ENCODE peak calls at places on chromosomes 16 and 17, in four cellular contexts. S is fibroblast of lung, V is esophagus squamous epithelium, L is sigmoid colon. C is an unnamed sample. For H3K9me3, the result is how much of the 10 kb centered on the place peaks cover.

GRCh38 chr17:81084691-81085419 is 49.9 kb downstream of the BAIAP2 start:
- DNase-seq in S (no peak), V (no peak), L (no peak), C (no peak)

GRCh38 chr16:80804061-80804450 is 342 bp downstream of the CDYL2 start:
- DNase-seq in S (peak), V (no peak), L (no peak), C (no peak)

GRCh38 chr17:55433629-55434422 is 12.2 kb upstream of the MMD start:
- DNase-seq in S (peak), V (no peak), L (peak), C (no peak)

GRCh38 chr17:61444831-61445230 is 7.4 kb upstream of the TBX4 start:
- DNase-seq in S (peak), V (no peak), L (no peak), C (no peak)

GRCh38 chr17:41151525-41151924 is 1.9 kb upstream of the KRTAP4-5 start:
- DNase-seq in S (no peak), V (no peak), L (no peak), C (no peak)

GRCh38 chr17:79935845-79936470 is 96.7 kb upstream of the CBX4 start:
- DNase-seq in S (no peak), V (no peak), L (no peak), C (no peak)

GRCh38 chr17:65170839-65171238 is 33.7 kb downstream of the RGS9 start:
- DNase-seq in S (peak), V (no peak), L (no peak), C (no peak)

GRCh38 chr16:67163903-67164558 is 514 bp upstream of the HSF4 start:
- DNase-seq in S (no peak), V (no peak), L (peak), C (no peak)

GRCh38 chr17:42266918-42267766 is 9.0 kb downstream of the STAT5B start:
- DNase-seq in S (peak), V (no peak), L (peak), C (no peak)

GRCh38 chr16:31134625-31135534 is 647 bp downstream of the PRSS8 start:
- DNase-seq in S (no peak), V (no peak), L (no peak), C (no peak)

GRCh38 chr16:81531415-81531814 is 86.8 kb downstream of the CMIP start:
- DNase-seq in S (no peak), V (no peak), L (no peak), C (no peak)

GRCh38 chr17:37824534-37825485 is 80.0 kb upstream of the HNF1B start:
- DNase-seq in S (peak), V (no peak), L (no peak), C (no peak)

GRCh38 chr16:27025581-27025980 is 41.1 kb upstream of the C16orf82 start:
- DNase-seq in S (no peak), V (no peak), L (no peak), C (no peak)

GRCh38 chr16:67256701-67257230 is 8.0 kb downstream of the SLC9A5 start:
- DNase-seq in S (no peak), V (no peak), L (peak), C (no peak)

GRCh38 chr17:51035436-51035835 is 85.2 kb downstream of the SPAG9 start:
- DNase-seq in S (peak), V (no peak), L (no peak), C (no peak)

GRCh38 chr16:85459529-85460251 is 153.4 kb upstream of the GSE1 start:
- DNase-seq in S (no peak), V (no peak), L (peak), C (no peak)

GRCh38 chr17:7475764-7476422 is 3.5 kb downstream of the ZBTB4 start:
- DNase-seq in S (no peak), V (no peak), L (peak), C (peak)

GRCh38 chr17:15273141-15273793 is 8.1 kb upstream of the PMP22 start:
- DNase-seq in S (peak), V (no peak), L (no peak), C (peak)

GRCh38 chr16:6643083-6643686 is 689.5 kb upstream of the RBFOX1 start:
- DNase-seq in S (peak), V (no peak), L (no peak), C (peak)

GRCh38 chr17:81833921-81834830 is 674 bp downstream of the PPP1R27 start:
- DNase-seq in S (no peak), V (no peak), L (no peak), C (no peak)

GRCh38 chr17:6138761-6139446 is 68.7 kb downstream of the WSCD1 start:
- DNase-seq in S (no peak), V (no peak), L (no peak), C (no peak)

GRCh38 chr17:63934391-63935112 is 2.4 kb upstream of the CD79B start:
- DNase-seq in S (no peak), V (no peak), L (no peak), C (no peak)
- H3K27ac ChIP-seq in S (no peak), V (no peak), L (no peak), C (no peak)

DNA sequence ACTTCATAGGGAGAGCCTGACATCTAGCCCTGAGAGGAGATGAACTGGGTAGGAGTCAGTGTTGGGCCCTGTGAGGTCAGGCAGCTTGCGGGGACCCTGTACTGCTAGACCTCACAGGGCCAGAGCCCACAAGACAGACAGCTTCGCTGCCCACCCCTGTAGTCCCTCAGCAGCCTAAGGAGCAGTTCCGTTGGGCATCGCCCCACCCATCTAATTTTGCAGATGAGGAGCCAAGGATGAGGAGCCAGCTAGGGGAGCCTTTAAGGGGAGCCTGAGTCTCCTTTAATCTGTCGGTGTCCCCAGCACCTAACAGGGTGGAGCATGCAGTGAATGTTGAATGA is 755 bp upstream of the TUFM start:
- DNase-seq in S (no peak), V (no peak), L (no peak), C (no peak)
- H3K9me3 ChIP-seq in S (under half), V (under half), L (under half), C (under half)

DNA sequence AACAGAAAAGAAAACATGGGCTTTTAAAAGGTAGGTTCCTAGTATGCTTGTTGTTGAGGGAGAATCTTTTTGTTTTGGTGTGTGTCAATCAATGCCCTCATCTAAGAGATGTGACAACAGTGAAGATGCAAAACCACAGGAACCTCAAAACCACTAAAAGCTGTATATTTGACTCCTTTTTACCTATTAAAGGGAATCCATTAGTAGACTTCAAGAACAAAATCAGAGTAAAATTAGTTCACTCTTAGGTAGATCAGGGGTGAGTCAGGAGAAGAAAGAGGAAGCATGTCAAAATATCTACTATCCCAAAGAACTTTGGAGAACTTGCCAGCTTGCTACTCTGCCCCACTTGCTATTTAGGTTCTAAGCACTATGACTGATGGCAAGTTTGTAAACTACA is 89.1 kb downstream of the CDK5R1 start:
- DNase-seq in S (no peak), V (no peak), L (no peak), C (no peak)
- H3K27ac ChIP-seq in S (no peak), V (no peak), L (no peak), C (no peak)

DNA sequence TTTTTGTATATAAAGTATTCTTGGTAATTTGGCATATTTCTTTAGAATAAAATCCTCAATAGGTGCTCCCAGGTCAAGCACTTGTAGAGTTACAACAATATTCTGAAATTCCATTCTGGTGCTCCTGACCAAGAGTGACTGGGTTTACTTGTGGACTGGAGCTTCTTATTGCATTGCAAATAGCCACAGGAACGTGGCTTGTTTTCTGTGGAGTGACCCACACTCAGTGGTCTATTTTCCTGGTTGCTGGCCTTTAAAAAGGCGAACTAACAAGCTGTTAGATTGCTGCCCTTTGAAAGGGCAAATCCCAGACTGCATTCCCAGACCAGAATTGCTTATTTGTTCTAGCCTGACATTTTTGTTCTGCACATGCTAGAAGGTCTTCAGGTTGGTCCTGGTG is 658.8 kb upstream of the GOT2 start:
- DNase-seq in S (peak), V (no peak), L (no peak), C (no peak)
- H3K9me3 ChIP-seq in S (under half), V (under half), L (under half), C (under half)

GRCh38 chr17:77618731-77619130 is 339.8 kb upstream of the TNRC6C start:
- DNase-seq in S (no peak), V (no peak), L (no peak), C (peak)

GRCh38 chr17:77615672-77616242 is 342.7 kb upstream of the TNRC6C start:
- DNase-seq in S (peak), V (no peak), L (no peak), C (peak)

GRCh38 chr17:77618173-77618572 is 340.3 kb upstream of the TNRC6C start:
- DNase-seq in S (no peak), V (no peak), L (no peak), C (no peak)

GRCh38 chr17:77617516-77617915 is 341.0 kb upstream of the TNRC6C start:
- DNase-seq in S (no peak), V (no peak), L (no peak), C (peak)

GRCh38 chr17:77616243-77616731 is 342.2 kb upstream of the TNRC6C start:
- DNase-seq in S (peak), V (no peak), L (no peak), C (no peak)
- H3K27ac ChIP-seq in S (no peak), V (no peak), L (no peak), C (no peak)

GRCh38 chr17:11639736-11640510 is 41.7 kb downstream of the DNAH9 start:
- DNase-seq in S (no peak), V (no peak), L (no peak), C (no peak)

GRCh38 chr17:11636771-11637170 is 38.5 kb downstream of the DNAH9 start:
- DNase-seq in S (no peak), V (no peak), L (no peak), C (no peak)

GRCh38 chr17:11641521-11642275 is 43.4 kb downstream of the DNAH9 start:
- DNase-seq in S (no peak), V (no peak), L (no peak), C (no peak)

GRCh38 chr17:11638700-11639265 is 40.5 kb downstream of the DNAH9 start:
- DNase-seq in S (no peak), V (no peak), L (no peak), C (no peak)

DNA sequence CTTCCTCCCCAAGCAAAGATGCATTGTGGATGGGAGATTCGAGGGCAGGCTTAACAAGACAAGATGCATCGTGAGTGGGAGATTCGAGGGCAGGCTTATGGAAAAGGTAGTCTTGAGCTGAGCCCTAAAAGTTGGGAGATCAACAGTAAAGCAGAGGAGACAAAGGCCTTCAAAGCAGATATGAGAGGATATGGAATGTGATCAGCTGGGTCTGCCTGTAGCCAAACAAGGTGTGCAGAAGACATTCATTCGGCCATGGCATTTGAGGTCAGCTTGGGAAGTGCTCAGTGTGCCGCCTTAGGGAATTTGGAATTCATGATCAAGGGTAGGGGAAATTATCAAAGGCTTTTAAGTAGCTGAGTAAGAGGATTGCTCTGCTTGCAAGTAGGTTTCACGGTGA is 39.5 kb downstream of the DNAH9 start:
- DNase-seq in S (no peak), V (no peak), L (no peak), C (no peak)
- H3K9me3 ChIP-seq in S (under half), V (under half), L (under half), C (under half)

C was measured in ascending aorta.